ENCODE peak calls at places on chromosomes 12 and 14, in eight cellular contexts. G is uterus, N is Peyer's patch, J is ovary, W is OCI-LY7, I is heart right ventricle, C is left ventricle myocardium inferior, O is tibial artery. U is an unnamed sample.

GRCh38 chr12:75854681-75855309 is 176.8 kb downstream of the PHLDA1 start:
- DNase-seq in O (no peak), N (no peak), I (no peak), C (no peak), W (no peak), J (no peak), G (no peak), U (no peak)

GRCh38 chr14:32934891-32935633 is 3.6 kb upstream of the NPAS3 start:
- DNase-seq in W (no peak), G (peak; percentile 17), N (no peak), I (no peak), J (peak; percentile 34), O (peak; percentile 32), C (no peak), U (no peak)

GRCh38 chr12:131098178-131098981 is 144.7 kb downstream of the ADGRD1 start:
- DNase-seq in G (peak; percentile 9), J (no peak), N (peak; percentile 32), W (no peak), I (no peak), O (peak; percentile 19), C (no peak), U (no peak)

GRCh38 chr14:69571879-69572633 is 2.6 kb downstream of the CCDC177 start:
- DNase-seq in J (peak; percentile 63), I (no peak), O (no peak), C (no peak), G (no peak), N (peak; percentile 55), W (peak; percentile 6), U (peak; percentile 32)

GRCh38 chr14:67820428-67820881 is 876 bp downstream of the RAD51B start:
- DNase-seq in J (no peak), C (no peak), I (no peak), N (no peak), O (no peak), G (no peak), W (peak; percentile 27), U (no peak)

GRCh38 chr14:106166232-106166631 is 639.8 kb downstream of the TMEM121 start:
- DNase-seq in I (no peak), N (no peak), C (no peak), J (no peak), G (no peak), O (no peak), W (no peak), U (no peak)

GRCh38 chr12:123941485-123942276 is 30.9 kb downstream of the CCDC92 start:
- DNase-seq in G (no peak), C (no peak), N (no peak), O (no peak), W (no peak), J (no peak), I (no peak), U (no peak)

GRCh38 chr14:36394593-36394992 is 74.2 kb upstream of the MBIP start:
- DNase-seq in W (no peak), J (no peak), C (no peak), O (no peak), G (no peak), I (no peak), N (no peak), U (no peak)

GRCh38 chr12:97758102-97758501 is 295.5 kb downstream of the RMST start:
- DNase-seq in J (no peak), W (no peak), O (no peak), I (no peak), G (no peak), C (no peak), N (no peak), U (no peak)

GRCh38 chr12:78442454-78442801 is 422.1 kb upstream of the SYT1 start:
- DNase-seq in O (no peak), W (no peak), I (no peak), J (no peak), C (no peak), G (no peak), N (no peak), U (no peak)

GRCh38 chr14:75604979-75605825 is 26.8 kb downstream of the FLVCR2 start:
- DNase-seq in J (no peak), O (peak; percentile 41), W (no peak), C (peak; percentile 49), G (no peak), I (peak; percentile 59), N (no peak), U (no peak)

GRCh38 chr12:68358532-68359485 is 26.6 kb upstream of the MDM1 start:
- DNase-seq in N (no peak), G (peak; percentile 74), W (peak; percentile 80), O (peak; percentile 70), J (no peak), I (peak; percentile 79), C (no peak), U (peak; percentile 64)

GRCh38 chr12:42421844-42422779 is 96.1 kb downstream of the PPHLN1 start:
- DNase-seq in G (no peak), I (peak; percentile 16), O (no peak), J (no peak), N (no peak), W (no peak), C (no peak), U (no peak)

GRCh38 chr14:33291529-33292104 is 352.9 kb downstream of the NPAS3 start:
- DNase-seq in C (no peak), J (no peak), I (no peak), G (no peak), O (no peak), N (no peak), W (no peak), U (no peak)

GRCh38 chr14:37060496-37061260 is 111.7 kb downstream of the SLC25A21 start:
- DNase-seq in W (no peak), J (no peak), I (no peak), G (no peak), C (no peak), O (no peak), N (no peak), U (no peak)

GRCh38 chr12:13000935-13001724 is 1.1 kb upstream of the HEBP1 start:
- DNase-seq in G (peak; percentile 61), W (peak; percentile 31), C (peak; percentile 52), O (peak; percentile 48), J (peak; percentile 77), I (peak; percentile 40), N (peak; percentile 80), U (peak; percentile 51)

GRCh38 chr12:99253068-99253467 is 394.5 kb upstream of the GARIN6 start:
- DNase-seq in C (no peak), I (no peak), N (no peak), W (peak; percentile 74), J (no peak), O (no peak), G (no peak), U (no peak)

GRCh38 chr14:21308479-21309237 is 28.8 kb downstream of the RPGRIP1 start:
- DNase-seq in N (peak; percentile 81), O (peak; percentile 31), W (peak; percentile 94), J (peak; percentile 41), I (peak; percentile 71), C (peak; percentile 44), G (peak; percentile 57), U (peak; percentile 89)

GRCh38 chr12:132292328-132293319 is 36.8 kb downstream of the GALNT9 start:
- DNase-seq in N (no peak), O (no peak), G (no peak), J (no peak), I (no peak), C (no peak), W (no peak), U (no peak)

GRCh38 chr14:55111122-55111705 is 17.8 kb upstream of the LGALS3 start:
- DNase-seq in C (no peak), W (no peak), G (no peak), N (peak; percentile 71), O (no peak), J (no peak), I (no peak), U (no peak)
- TF ChIP-seq CTCF in C (no peak), W (no peak), G (no peak), N (no peak), O (no peak), J (no peak), I (no peak), U (no peak)

GRCh38 chr12:109951751-109952150 is 44.4 kb downstream of the GIT2 start:
- DNase-seq in N (no peak), C (peak; percentile 60), J (peak; percentile 60), G (peak; percentile 27), O (no peak), W (no peak), I (peak; percentile 29), U (no peak)

GRCh38 chr12:109950625-109951024 is 45.5 kb downstream of the GIT2 start:
- DNase-seq in C (no peak), I (no peak), W (no peak), O (no peak), G (no peak), J (no peak), N (no peak), U (no peak)

GRCh38 chr12:109952160-109952858 is 43.9 kb downstream of the GIT2 start:
- DNase-seq in C (no peak), G (no peak), N (no peak), W (no peak), O (no peak), J (no peak), I (no peak), U (no peak)

GRCh38 chr12:109952873-109953272 is 43.3 kb downstream of the GIT2 start:
- DNase-seq in O (no peak), C (peak; percentile 58), G (no peak), J (no peak), W (no peak), N (no peak), I (peak; percentile 54), U (no peak)

DNA sequence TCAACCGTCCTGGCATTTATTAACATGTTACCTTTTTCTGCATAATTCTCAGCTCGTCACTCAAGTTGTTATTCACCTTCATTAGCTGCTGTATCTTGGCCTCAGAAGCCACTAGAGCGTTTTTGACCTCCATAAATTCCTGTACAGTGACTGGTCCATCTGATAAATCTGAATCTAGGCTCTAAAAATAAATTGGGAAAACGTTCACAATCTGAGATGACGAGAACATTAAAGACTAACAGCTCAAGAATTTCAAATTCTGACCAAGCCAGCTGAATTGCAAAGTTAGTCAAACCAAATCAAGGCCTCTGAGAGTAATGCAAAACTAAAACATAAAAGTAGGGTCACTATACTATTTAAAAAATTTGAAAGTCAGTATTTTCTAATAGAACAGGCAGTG is 45.0 kb downstream of the GIT2 start:
- DNase-seq in I (no peak), O (no peak), G (no peak), C (no peak), N (no peak), J (no peak), W (no peak), U (no peak)
- H3K4me1 ChIP-seq in I (peaks cover 72% of the 10 kb centered on the region), O (peaks cover 28% of the 10 kb centered on the region), G (peaks cover 14% of the 10 kb centered on the region), C (peaks cover 79% of the 10 kb centered on the region), N (no peaks in the 10 kb centered on the region), J (peaks cover 20% of the 10 kb centered on the region), W (peaks cover 4% of the 10 kb centered on the region), U (peaks cover 5% of the 10 kb centered on the region)

GRCh38 chr12:117470804-117471203 is 109.4 kb upstream of the NOS1 start:
- DNase-seq in O (no peak), W (peak; percentile 21), J (no peak), I (no peak), G (no peak), N (no peak), C (no peak), U (no peak)
- TF ChIP-seq CTCF in O (no peak), W (peak; percentile 79), J (no peak), I (peak; percentile 17), G (no peak), N (no peak), C (peak; percentile 28), U (no peak)

DNA sequence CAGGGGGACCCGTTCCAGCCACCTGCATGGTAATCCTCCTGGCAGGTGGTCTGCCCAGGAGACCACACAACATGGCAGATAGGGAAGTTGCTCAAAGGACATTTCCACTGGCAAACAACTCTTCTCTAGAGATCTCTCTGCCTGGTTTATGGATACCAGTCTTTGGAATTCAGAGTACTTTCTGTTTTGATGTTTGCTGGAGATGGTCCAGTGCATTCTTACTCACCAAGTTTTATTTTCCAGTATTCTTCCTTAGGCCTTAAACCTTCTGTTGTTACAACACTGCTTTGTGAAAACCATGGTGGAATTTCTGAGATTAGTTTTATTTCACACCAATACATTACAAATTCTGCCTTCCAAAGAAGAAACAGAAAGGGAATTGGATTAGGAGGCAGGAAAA is 428.3 kb downstream of the FUT8 start:
- DNase-seq in J (no peak), I (no peak), N (no peak), O (no peak), G (no peak), W (no peak), C (no peak), U (no peak)
- H3K4me1 ChIP-seq in J (no peaks in the 10 kb centered on the region), I (no peaks in the 10 kb centered on the region), N (no peaks in the 10 kb centered on the region), O (no peaks in the 10 kb centered on the region), G (no peaks in the 10 kb centered on the region), W (no peaks in the 10 kb centered on the region), C (peaks cover 19% of the 10 kb centered on the region), U (no peaks in the 10 kb centered on the region)